ENCODE peak calls at places on chromosomes 2 and 18, in ten cellular contexts. One of them, this sample, is unnamed.
A peak's percentile ranks its signal among the peaks of the same experiment; 100 is the strongest.

GRCh38 chr2:53960476-53960875 is 10.3 kb downstream of the PSME4 start:
- DNase-seq in CD8-positive, alpha-beta T cell: no peak
- DNase-seq in activated T-cell treated with anti-CD3 and anti-CD28 coated beads, Interleukin-2, amount 50 U/mL, for 72 hours: no peak
- DNase-seq in AG08395: no peak
- DNase-seq in HEK293T: no peak
- DNase-seq in COR-L47: no peak
- DNase-seq in psoas muscle: no peak
- DNase-seq in NCI-H460: no peak
- DNase-seq in stimulated activated CD8-positive, alpha-beta memory T cell treated with anti-CD3 and anti-CD28 coated beads, Interleukin-7, amount 100 ng/mL, for 24 hours: no peak
- DNase-seq in activated CD8-positive, alpha-beta memory T cell treated with anti-CD3 and anti-CD28 coated beads, Interleukin-2, amount 50 U/mL, for 48 hours: no peak
- DNase-seq in this sample: no peak

GRCh38 chr2:234102112-234102511 is 51.6 kb downstream of the SPP2 start:
- DNase-seq in CD8-positive, alpha-beta T cell: no peak
- DNase-seq in activated T-cell treated with anti-CD3 and anti-CD28 coated beads, Interleukin-2, amount 50 U/mL, for 72 hours: no peak
- DNase-seq in AG08395: no peak
- DNase-seq in HEK293T: no peak
- DNase-seq in COR-L47: no peak
- DNase-seq in psoas muscle: no peak
- DNase-seq in NCI-H460: no peak
- DNase-seq in stimulated activated CD8-positive, alpha-beta memory T cell treated with anti-CD3 and anti-CD28 coated beads, Interleukin-7, amount 100 ng/mL, for 24 hours: no peak
- DNase-seq in activated CD8-positive, alpha-beta memory T cell treated with anti-CD3 and anti-CD28 coated beads, Interleukin-2, amount 50 U/mL, for 48 hours: no peak
- DNase-seq in this sample: no peak

GRCh38 chr18:48852792-48853191 is 98.0 kb downstream of the SMAD7 start:
- DNase-seq in CD8-positive, alpha-beta T cell: no peak
- DNase-seq in activated T-cell treated with anti-CD3 and anti-CD28 coated beads, Interleukin-2, amount 50 U/mL, for 72 hours: no peak
- DNase-seq in AG08395: no peak
- DNase-seq in HEK293T: no peak
- DNase-seq in COR-L47: no peak
- DNase-seq in psoas muscle: no peak
- DNase-seq in NCI-H460: no peak
- DNase-seq in stimulated activated CD8-positive, alpha-beta memory T cell treated with anti-CD3 and anti-CD28 coated beads, Interleukin-7, amount 100 ng/mL, for 24 hours: no peak
- DNase-seq in activated CD8-positive, alpha-beta memory T cell treated with anti-CD3 and anti-CD28 coated beads, Interleukin-2, amount 50 U/mL, for 48 hours: no peak
- DNase-seq in this sample: no peak

GRCh38 chr2:241895732-241896641 is 26.5 kb downstream of the RTP5 start:
- DNase-seq in CD8-positive, alpha-beta T cell: no peak
- DNase-seq in activated T-cell treated with anti-CD3 and anti-CD28 coated beads, Interleukin-2, amount 50 U/mL, for 72 hours: no peak
- DNase-seq in AG08395: peak; percentile 34
- DNase-seq in HEK293T: peak; percentile 41
- DNase-seq in COR-L47: no peak
- DNase-seq in psoas muscle: no peak
- DNase-seq in NCI-H460: no peak
- DNase-seq in stimulated activated CD8-positive, alpha-beta memory T cell treated with anti-CD3 and anti-CD28 coated beads, Interleukin-7, amount 100 ng/mL, for 24 hours: no peak
- DNase-seq in activated CD8-positive, alpha-beta memory T cell treated with anti-CD3 and anti-CD28 coated beads, Interleukin-2, amount 50 U/mL, for 48 hours: peak; percentile 75
- DNase-seq in this sample: peak; percentile 50

GRCh38 chr18:54444309-54444914 is 86.7 kb downstream of the C18orf54 start:
- DNase-seq in CD8-positive, alpha-beta T cell: no peak
- DNase-seq in activated T-cell treated with anti-CD3 and anti-CD28 coated beads, Interleukin-2, amount 50 U/mL, for 72 hours: peak; percentile 42
- DNase-seq in AG08395: peak; percentile 48
- DNase-seq in HEK293T: peak; percentile 37
- DNase-seq in COR-L47: peak; percentile 53
- DNase-seq in psoas muscle: peak; percentile 19
- DNase-seq in NCI-H460: peak; percentile 56
- DNase-seq in stimulated activated CD8-positive, alpha-beta memory T cell treated with anti-CD3 and anti-CD28 coated beads, Interleukin-7, amount 100 ng/mL, for 24 hours: no peak
- DNase-seq in activated CD8-positive, alpha-beta memory T cell treated with anti-CD3 and anti-CD28 coated beads, Interleukin-2, amount 50 U/mL, for 48 hours: peak; percentile 57
- DNase-seq in this sample: peak; percentile 81

GRCh38 chr2:181662287-181662686 is 5.4 kb upstream of the CERKL start:
- DNase-seq in CD8-positive, alpha-beta T cell: no peak
- DNase-seq in activated T-cell treated with anti-CD3 and anti-CD28 coated beads, Interleukin-2, amount 50 U/mL, for 72 hours: no peak
- DNase-seq in AG08395: no peak
- DNase-seq in HEK293T: no peak
- DNase-seq in COR-L47: no peak
- DNase-seq in psoas muscle: no peak
- DNase-seq in NCI-H460: no peak
- DNase-seq in stimulated activated CD8-positive, alpha-beta memory T cell treated with anti-CD3 and anti-CD28 coated beads, Interleukin-7, amount 100 ng/mL, for 24 hours: no peak
- DNase-seq in activated CD8-positive, alpha-beta memory T cell treated with anti-CD3 and anti-CD28 coated beads, Interleukin-2, amount 50 U/mL, for 48 hours: no peak
- DNase-seq in this sample: no peak

GRCh38 chr2:117523267-117523666 is 291.2 kb upstream of the DDX18 start:
- DNase-seq in CD8-positive, alpha-beta T cell: no peak
- DNase-seq in activated T-cell treated with anti-CD3 and anti-CD28 coated beads, Interleukin-2, amount 50 U/mL, for 72 hours: no peak
- DNase-seq in AG08395: no peak
- DNase-seq in HEK293T: no peak
- DNase-seq in COR-L47: peak; percentile 92
- DNase-seq in psoas muscle: peak; percentile 16
- DNase-seq in NCI-H460: no peak
- DNase-seq in stimulated activated CD8-positive, alpha-beta memory T cell treated with anti-CD3 and anti-CD28 coated beads, Interleukin-7, amount 100 ng/mL, for 24 hours: no peak
- DNase-seq in activated CD8-positive, alpha-beta memory T cell treated with anti-CD3 and anti-CD28 coated beads, Interleukin-2, amount 50 U/mL, for 48 hours: no peak
- DNase-seq in this sample: no peak

GRCh38 chr2:218516614-218517013 is 51.5 kb downstream of the USP37 start:
- DNase-seq in CD8-positive, alpha-beta T cell: no peak
- DNase-seq in activated T-cell treated with anti-CD3 and anti-CD28 coated beads, Interleukin-2, amount 50 U/mL, for 72 hours: peak; percentile 9
- DNase-seq in AG08395: no peak
- DNase-seq in HEK293T: peak; percentile 11
- DNase-seq in COR-L47: no peak
- DNase-seq in psoas muscle: no peak
- DNase-seq in NCI-H460: peak; percentile 34
- DNase-seq in stimulated activated CD8-positive, alpha-beta memory T cell treated with anti-CD3 and anti-CD28 coated beads, Interleukin-7, amount 100 ng/mL, for 24 hours: no peak
- DNase-seq in activated CD8-positive, alpha-beta memory T cell treated with anti-CD3 and anti-CD28 coated beads, Interleukin-2, amount 50 U/mL, for 48 hours: no peak
- DNase-seq in this sample: no peak

GRCh38 chr18:60053747-60054304 is 154.0 kb downstream of the PMAIP1 start:
- DNase-seq in CD8-positive, alpha-beta T cell: no peak
- DNase-seq in activated T-cell treated with anti-CD3 and anti-CD28 coated beads, Interleukin-2, amount 50 U/mL, for 72 hours: no peak
- DNase-seq in AG08395: peak; percentile 89
- DNase-seq in HEK293T: no peak
- DNase-seq in COR-L47: no peak
- DNase-seq in psoas muscle: no peak
- DNase-seq in NCI-H460: peak; percentile 84
- DNase-seq in stimulated activated CD8-positive, alpha-beta memory T cell treated with anti-CD3 and anti-CD28 coated beads, Interleukin-7, amount 100 ng/mL, for 24 hours: no peak
- DNase-seq in activated CD8-positive, alpha-beta memory T cell treated with anti-CD3 and anti-CD28 coated beads, Interleukin-2, amount 50 U/mL, for 48 hours: no peak
- DNase-seq in this sample: no peak

This sample was measured in H1.